ENCODE peak calls at places on chromosome 9, in five cellular contexts. W, G, I, C and Z are unnamed samples.

GRCh38 chr9:35951736-35952135 is 6.2 kb downstream of the OR2S2 start:
- DNase-seq in W (no peak), G (no peak), I (no peak), C (no peak), Z (no peak)

GRCh38 chr9:137097761-137098462 is 11.1 kb downstream of the MAN1B1 start:
- DNase-seq in W (no peak), G (no peak), I (no peak), C (no peak), Z (no peak)

GRCh38 chr9:76835571-76836283 is 70.2 kb downstream of the PRUNE2 start:
- DNase-seq in W (no peak), G (no peak), I (no peak), C (peak), Z (no peak)

GRCh38 chr9:127175764-127176163 is 53.3 kb upstream of the ANGPTL2 start:
- DNase-seq in W (no peak), G (no peak), I (no peak), C (no peak), Z (no peak)

GRCh38 chr9:89677696-89678393 is 73.0 kb downstream of the GADD45G start:
- DNase-seq in W (no peak), G (peak), I (no peak), C (no peak), Z (no peak)

GRCh38 chr9:39588056-39588814 is 232.8 kb downstream of the SPATA31A1 start:
- DNase-seq in W (no peak), G (no peak), I (no peak), C (no peak), Z (no peak)

GRCh38 chr9:137411260-137411659 is 11.7 kb downstream of the EXD3 start:
- DNase-seq in W (no peak), G (no peak), I (no peak), C (peak), Z (no peak)

GRCh38 chr9:80554856-80555255 is 983.1 kb downstream of the TLE4 start:
- DNase-seq in W (no peak), G (no peak), I (no peak), C (no peak), Z (no peak)

GRCh38 chr9:108086624-108087023 is 597.1 kb upstream of the KLF4 start:
- DNase-seq in W (no peak), G (no peak), I (no peak), C (no peak), Z (no peak)

GRCh38 chr9:136171009-136171800 is 33.7 kb downstream of the LHX3 start:
- DNase-seq in W (no peak), G (peak), I (no peak), C (no peak), Z (no peak)

GRCh38 chr9:27377147-27377807 is 80.3 kb upstream of the EQTN start:
- DNase-seq in W (no peak), G (no peak), I (no peak), C (no peak), Z (no peak)

GRCh38 chr9:27768781-27769180 is 195.5 kb upstream of the C9orf72 start:
- DNase-seq in W (no peak), G (no peak), I (no peak), C (no peak), Z (no peak)

GRCh38 chr9:130296783-130297055 is 31.2 kb downstream of the HMCN2 start:
- DNase-seq in W (no peak), G (no peak), I (no peak), C (no peak), Z (no peak)

GRCh38 chr9:98134702-98135557 is 15.9 kb upstream of the TRIM14 start:
- DNase-seq in W (no peak), G (no peak), I (no peak), C (no peak), Z (no peak)

GRCh38 chr9:2800385-2801179 is 43.3 kb downstream of the PUM3 start:
- DNase-seq in W (no peak), G (no peak), I (no peak), C (no peak), Z (no peak)

GRCh38 chr9:98778251-98778650 is 18.1 kb downstream of the ANKS6 start:
- DNase-seq in W (no peak), G (no peak), I (no peak), C (no peak), Z (no peak)

GRCh38 chr9:82332018-82332773 is 343.6 kb downstream of the SPATA31D1 start:
- DNase-seq in W (no peak), G (no peak), I (no peak), C (peak), Z (no peak)

GRCh38 chr9:135283621-135284020 is 196.0 kb upstream of the PPP1R26 start:
- DNase-seq in W (no peak), G (no peak), I (no peak), C (no peak), Z (no peak)

GRCh38 chr9:16267336-16268036 is 603.0 kb downstream of the BNC2 start:
- DNase-seq in W (no peak), G (no peak), I (no peak), C (no peak), Z (no peak)

GRCh38 chr9:88807426-88807825 is 183.8 kb upstream of the S1PR3 start:
- DNase-seq in W (no peak), G (no peak), I (no peak), C (no peak), Z (no peak)

GRCh38 chr9:119291554-119291953 is 77.7 kb downstream of the BRINP1 start:
- DNase-seq in W (no peak), G (no peak), I (no peak), C (no peak), Z (no peak)

GRCh38 chr9:113541019-113541900 is 77.7 kb downstream of the RGS3 start:
- DNase-seq in W (no peak), G (peak), I (no peak), C (peak), Z (no peak)

GRCh38 chr9:89312154-89312616 is 1.2 kb downstream of the CKS2 start:
- DNase-seq in W (no peak), G (no peak), I (no peak), C (no peak), Z (no peak)

GRCh38 chr9:128242828-128243485 is 32.9 kb downstream of the GOLGA2 start:
- DNase-seq in W (no peak), G (no peak), I (no peak), C (no peak), Z (no peak)

GRCh38 chr9:117205806-117206205 is 209.1 kb downstream of the ASTN2 start:
- DNase-seq in W (no peak), G (no peak), I (no peak), C (no peak), Z (no peak)

GRCh38 chr9:2013688-2014087 is 1.5 kb upstream of the SMARCA2 start:
- DNase-seq in W (no peak), G (no peak), I (no peak), C (no peak), Z (no peak)

GRCh38 chr9:123614503-123615258 is 258.7 kb downstream of the CRB2 start:
- DNase-seq in W (no peak), G (no peak), I (no peak), C (no peak), Z (no peak)

GRCh38 chr9:78958887-78959286 is 612.9 kb upstream of the TLE4 start:
- DNase-seq in W (no peak), G (no peak), I (no peak), C (no peak), Z (no peak)

GRCh38 chr9:38421498-38422211 is 2.6 kb downstream of the IGFBPL1 start:
- DNase-seq in W (no peak), G (peak), I (no peak), C (no peak), Z (no peak)

GRCh38 chr9:114272739-114273431 is 50.0 kb upstream of the ORM1 start:
- DNase-seq in W (no peak), G (no peak), I (no peak), C (no peak), Z (no peak)

GRCh38 chr9:26175264-26175663 is 497.0 kb upstream of the TUSC1 start:
- DNase-seq in W (no peak), G (no peak), I (no peak), C (no peak), Z (no peak)

GRCh38 chr9:126420643-126421564 is 94.3 kb downstream of the MVB12B start:
- DNase-seq in W (no peak), G (no peak), I (no peak), C (peak), Z (no peak)

GRCh38 chr9:69502671-69503301 is 169.4 kb downstream of the APBA1 start:
- DNase-seq in W (no peak), G (no peak), I (no peak), C (no peak), Z (no peak)